ENCODE peak calls at places on chromosomes 1 and 21, in eight cellular contexts. H, P, U, L, Y, S, O and V are unnamed samples. For H3K4me1, the result is how much of the 10 kb centered on the place peaks cover.

GRCh38 chr1:32733573-32734321 is 31.2 kb upstream of the SYNC start:
- DNase-seq in O (no peak), Y (peak), P (peak), U (peak), H (peak), L (peak), S (no peak), V (no peak)

GRCh38 chr1:22847249-22847648 is 125.4 kb downstream of the LACTBL1 start:
- DNase-seq in Y (no peak), L (no peak), O (no peak), S (no peak), P (no peak), U (no peak), H (no peak), V (no peak)

GRCh38 chr1:19477284-19478240 is 7.8 kb downstream of the CAPZB start:
- DNase-seq in L (peak), U (no peak), P (no peak), Y (no peak), S (no peak), H (no peak), O (no peak), V (peak)

GRCh38 chr1:10793129-10793651 is 3.3 kb downstream of the CASZ1 start:
- DNase-seq in S (no peak), H (peak), P (no peak), Y (no peak), L (peak), O (no peak), U (peak), V (peak)

GRCh38 chr1:194477908-194478307 is 1291.5 kb upstream of the B3GALT2 start:
- DNase-seq in U (no peak), P (no peak), S (no peak), Y (no peak), L (no peak), H (no peak), O (no peak), V (no peak)

GRCh38 chr1:183600136-183600535 is 9.9 kb upstream of the NCF2 start:
- DNase-seq in P (peak), S (no peak), L (peak), U (peak), Y (no peak), O (no peak), H (no peak), V (no peak)

GRCh38 chr1:21926814-21927530 is 10.1 kb downstream of the HSPG2 start:
- DNase-seq in Y (no peak), H (no peak), U (peak), S (no peak), P (peak), L (no peak), O (no peak), V (no peak)

GRCh38 chr1:47921935-47922415 is 75.2 kb downstream of the TRABD2B start:
- DNase-seq in Y (no peak), H (no peak), S (no peak), U (no peak), O (no peak), L (no peak), P (no peak), V (no peak)

GRCh38 chr1:23628951-23629387 is 62.6 kb upstream of the RPL11 start:
- DNase-seq in U (no peak), P (no peak), H (peak), O (no peak), Y (no peak), S (no peak), L (no peak), V (no peak)

GRCh38 chr1:203175237-203176181 is at the start of gene MYBPH:
- DNase-seq in S (no peak), O (no peak), H (no peak), L (no peak), P (no peak), Y (no peak), U (no peak), V (no peak)

GRCh38 chr1:171635661-171636060 is 13.6 kb downstream of the MYOCOS start:
- DNase-seq in P (no peak), U (no peak), Y (no peak), S (no peak), O (no peak), H (no peak), L (no peak), V (no peak)

GRCh38 chr1:107559881-107560280 is 405.1 kb downstream of the VAV3 start:
- DNase-seq in P (no peak), Y (no peak), H (no peak), L (no peak), U (peak), S (no peak), O (no peak), V (no peak)

GRCh38 chr21:20661745-20662470 is 336.3 kb upstream of the NCAM2 start:
- DNase-seq in Y (peak), P (no peak), O (peak), U (no peak), S (no peak), L (no peak), H (peak), V (no peak)

GRCh38 chr1:211925016-211925415 is 94.5 kb upstream of the LPGAT1 start:
- DNase-seq in S (peak), H (no peak), Y (no peak), O (peak), L (no peak), P (no peak), U (no peak), V (peak)

GRCh38 chr1:155609515-155610256 is at the start of gene MSTO1:
- DNase-seq in P (peak), U (peak), O (peak), L (peak), H (peak), Y (peak), S (peak), V (peak)

GRCh38 chr1:206583461-206584264 is 28.6 kb downstream of the EIF2D start:
- DNase-seq in S (peak), O (peak), P (peak), Y (peak), U (peak), H (peak), L (peak), V (peak)

GRCh38 chr1:71641013-71641412 is 560.2 kb upstream of the ZRANB2 start:
- DNase-seq in U (no peak), H (no peak), S (no peak), P (no peak), O (no peak), L (no peak), Y (no peak), V (no peak)

DNA sequence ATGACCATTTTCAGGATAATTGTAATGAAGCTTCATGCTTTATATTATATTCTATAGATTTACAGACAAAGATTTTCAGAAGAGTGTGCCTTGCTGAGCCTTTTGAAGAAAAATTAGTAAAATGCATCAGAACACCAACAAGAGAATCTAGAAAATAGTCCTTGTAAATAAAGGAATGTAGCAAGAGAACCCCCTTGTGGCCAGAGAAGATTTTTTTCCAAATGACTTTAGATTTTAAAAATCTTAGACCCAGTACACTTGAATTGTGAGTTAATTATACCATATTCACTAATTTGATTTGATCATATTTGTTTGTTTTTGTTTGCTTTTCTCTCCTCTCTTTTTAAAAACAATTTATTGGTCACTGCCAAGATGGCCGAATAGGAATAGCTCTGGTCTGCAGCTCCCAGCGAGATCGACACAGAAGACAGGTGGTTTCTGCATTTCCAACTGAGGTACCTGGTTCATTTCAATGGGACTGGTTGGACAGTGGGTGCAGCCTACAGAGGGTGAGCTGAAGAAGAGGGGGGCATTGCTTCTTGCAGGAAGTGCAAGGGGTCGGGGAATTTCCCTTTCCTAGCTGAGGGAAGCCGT is 12.8 kb upstream of the IFI44L start:
- DNase-seq in O (no peak), P (peak), U (peak), S (no peak), H (peak), L (peak), Y (no peak), V (no peak)
- H3K9ac ChIP-seq in O (no peak), P (no peak), U (no peak), S (no peak), H (no peak), L (peak), Y (no peak), V (no peak)

DNA sequence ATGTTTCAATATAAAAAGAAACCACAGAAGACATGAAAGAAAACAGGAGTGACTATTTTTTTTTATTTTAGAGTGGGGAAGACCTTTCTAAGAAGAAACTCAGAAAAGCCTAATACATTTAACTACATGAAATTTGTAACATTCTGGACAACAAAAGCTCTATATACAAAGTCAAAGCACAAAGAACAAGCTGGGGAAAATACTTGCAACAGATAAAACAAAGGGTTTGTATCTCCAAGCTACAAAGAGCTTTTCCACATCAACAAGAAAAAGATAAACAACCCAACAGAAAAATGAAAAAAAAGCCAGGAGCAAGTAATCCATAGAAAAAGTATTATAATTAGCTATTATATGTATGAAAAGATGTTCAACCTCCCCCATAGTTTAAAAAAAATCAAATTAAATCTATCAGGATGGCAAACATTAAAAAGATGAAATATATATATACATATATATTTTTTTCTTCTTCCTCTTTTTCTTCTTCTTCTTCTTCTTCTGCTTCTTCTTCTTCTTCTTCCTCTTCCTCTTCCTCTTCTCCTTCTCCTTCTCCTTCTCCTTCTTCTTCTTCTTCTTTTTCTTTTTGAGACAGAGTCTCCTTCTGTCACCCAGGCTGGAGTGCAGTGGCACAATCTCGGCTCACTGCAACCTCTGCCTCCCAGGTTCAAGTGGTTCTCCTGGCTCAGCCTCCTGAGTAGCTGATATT is 49.1 kb upstream of the EPS8L3 start:
- DNase-seq in P (no peak), O (no peak), S (no peak), H (no peak), U (no peak), Y (no peak), L (no peak), V (no peak)
- H3K27ac ChIP-seq in P (no peak), O (no peak), S (no peak), H (no peak), U (no peak), Y (no peak), L (no peak), V (no peak)

GRCh38 chr1:225772323-225772768 is 5.3 kb upstream of the SRP9 start:
- DNase-seq in P (peak), Y (peak), U (peak), O (peak), S (no peak), L (peak), H (peak), V (peak)
- H3K4me1 ChIP-seq in P (under half), Y (under half), U (under half), O (under half), S (under half), L (under half), H (under half), V (under half)

GRCh38 chr1:27137022-27137542 is 17.8 kb downstream of the SLC9A1 start:
- DNase-seq in U (no peak), Y (no peak), S (no peak), H (peak), L (peak), P (no peak), O (peak), V (peak)

GRCh38 chr1:27138368-27138767 is 16.6 kb downstream of the SLC9A1 start:
- DNase-seq in L (no peak), U (no peak), O (no peak), S (no peak), P (no peak), H (no peak), Y (no peak), V (no peak)

GRCh38 chr1:27137544-27138075 is 17.3 kb downstream of the SLC9A1 start:
- DNase-seq in O (no peak), S (no peak), H (no peak), Y (no peak), U (no peak), P (no peak), L (peak), V (peak)

GRCh38 chr1:27139980-27140379 is 14.9 kb downstream of the SLC9A1 start:
- DNase-seq in Y (no peak), L (no peak), U (no peak), H (no peak), S (no peak), P (no peak), O (no peak), V (no peak)

GRCh38 chr1:27138927-27139326 is 16.0 kb downstream of the SLC9A1 start:
- DNase-seq in P (no peak), L (no peak), U (no peak), S (no peak), O (no peak), H (no peak), Y (no peak), V (no peak)
- H3K9ac ChIP-seq in P (no peak), L (no peak), U (no peak), S (no peak), O (no peak), H (no peak), Y (no peak), V (no peak)

GRCh38 chr1:209767706-209768105 is 11.9 kb downstream of the TRAF3IP3 start:
- DNase-seq in S (no peak), H (no peak), U (no peak), Y (no peak), L (no peak), P (no peak), O (no peak), V (no peak)
- H3K27ac ChIP-seq in S (no peak), H (no peak), U (no peak), Y (no peak), L (no peak), P (no peak), O (no peak), V (peak)

GRCh38 chr1:111631502-111631901 is 11.9 kb downstream of the RAP1A start:
- DNase-seq in U (no peak), Y (no peak), P (no peak), H (no peak), S (no peak), L (no peak), O (no peak), V (no peak)
- H3K4me1 ChIP-seq in U (under half), Y (under half), P (under half), H (under half), S (under half), L (under half), O (under half), V (under half)

GRCh38 chr1:8889925-8890785 is 11.7 kb upstream of the ENO1 start:
- DNase-seq in H (no peak), Y (no peak), L (peak), O (no peak), S (no peak), U (peak), P (peak), V (peak)
- H3K9ac ChIP-seq in H (no peak), Y (no peak), L (peak), O (no peak), S (peak), U (peak), P (peak), V (no peak)

DNA sequence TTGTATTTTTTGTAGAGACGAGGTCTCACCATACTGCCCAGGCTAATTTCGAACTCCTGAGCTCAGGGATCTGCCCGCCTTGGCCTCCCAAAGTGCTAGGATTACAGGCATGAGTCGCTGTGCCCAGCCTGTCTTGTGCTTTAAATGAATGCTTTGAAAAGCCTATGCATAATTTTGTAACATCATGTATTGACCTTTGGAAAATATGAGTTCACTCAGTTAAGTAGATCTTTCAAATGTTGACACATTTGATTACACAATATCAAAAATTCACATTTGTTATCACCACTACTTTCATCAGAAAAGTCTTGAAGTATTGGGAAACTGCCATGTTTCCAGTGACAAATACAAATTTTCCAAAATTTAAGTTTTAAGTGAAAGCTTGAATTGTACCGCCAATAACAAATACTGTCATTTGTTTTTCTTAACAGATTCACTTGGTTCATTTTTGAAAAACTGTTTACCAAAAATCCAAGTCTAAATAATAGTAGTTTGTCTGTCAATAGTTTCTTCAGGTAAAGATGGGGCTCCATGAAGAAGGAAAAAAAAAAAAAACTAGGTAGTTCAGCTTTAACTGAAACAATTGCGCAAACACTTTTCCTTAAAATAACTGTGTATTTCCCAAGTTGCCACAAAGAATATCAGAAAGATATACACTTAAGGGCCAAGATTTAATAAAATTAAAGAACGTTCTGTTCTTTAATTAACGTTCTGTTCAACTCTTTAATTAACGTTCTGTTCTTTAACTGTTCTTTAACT is 233.2 kb upstream of the NR5A2 start:
- DNase-seq in H (no peak), P (no peak), U (peak), L (no peak), O (no peak), Y (no peak), S (no peak), V (no peak)
- H3K27ac ChIP-seq in H (no peak), P (no peak), U (no peak), L (no peak), O (no peak), Y (no peak), S (no peak), V (no peak)

GRCh38 chr21:35048183-35048601 is 910 bp downstream of the RUNX1 start:
- DNase-seq in L (peak), P (no peak), Y (no peak), O (no peak), H (no peak), S (no peak), U (no peak), V (no peak)
- H3K4me1 ChIP-seq in L (under half), P (under half), Y (under half), O (under half), H (under half), S (under half), U (under half), V (under half)